ENCODE peak calls at places on chromosomes 2 and 18, in four cellular contexts. N is memory B cell, U is posterior vena cava, Y is right atrium auricular region. P is an unnamed sample.

GRCh38 chr2:112888350-112888749 is 22.6 kb upstream of the IL37 start:
- DNase-seq in Y (no peak), U (no peak), N (no peak), P (no peak)

GRCh38 chr2:43467889-43468288 is 127.9 kb downstream of the THADA start:
- DNase-seq in N (no peak), U (no peak), Y (no peak), P (no peak)

GRCh38 chr2:111116843-111117665 is 3.7 kb upstream of the BCL2L11 start:
- DNase-seq in U (peak; percentile 91), Y (peak; percentile 73), N (peak; percentile 64), P (no peak)

GRCh38 chr2:40123321-40123720 is 328.6 kb downstream of the SLC8A1 start:
- DNase-seq in Y (no peak), U (no peak), N (no peak), P (no peak)

GRCh38 chr2:59528525-59528924 is 1024.9 kb downstream of the BCL11A start:
- DNase-seq in U (no peak), N (no peak), Y (no peak), P (no peak)

GRCh38 chr18:76274470-76275289 is 220.4 kb downstream of the ZNF516 start:
- DNase-seq in U (no peak), N (no peak), Y (no peak), P (no peak)

GRCh38 chr18:11052800-11053199 is 96.6 kb downstream of the PIEZO2 start:
- DNase-seq in Y (no peak), U (no peak), N (no peak), P (no peak)

GRCh38 chr18:59180150-59180845 is 39.7 kb upstream of the GRP start:
- DNase-seq in Y (no peak), U (no peak), N (no peak), P (no peak)

GRCh38 chr2:143489135-143489534 is 359.9 kb downstream of the ARHGAP15 start:
- DNase-seq in U (no peak), N (no peak), Y (no peak), P (no peak)

GRCh38 chr2:25347205-25347815 is 5.6 kb upstream of the DNMT3A start:
- DNase-seq in N (no peak), U (no peak), Y (no peak), P (no peak)

GRCh38 chr18:47260924-47261701 is 9.7 kb upstream of the SKOR2 start:
- DNase-seq in N (no peak), Y (no peak), U (no peak), P (no peak)

GRCh38 chr2:7180641-7181370 is 263.6 kb downstream of the RNF144A start:
- DNase-seq in U (no peak), N (no peak), Y (no peak), P (no peak)

GRCh38 chr2:180443896-180444295 is 436.8 kb upstream of the CWC22 start:
- DNase-seq in Y (no peak), U (no peak), N (no peak), P (no peak)

GRCh38 chr2:54336977-54337255 is 80.9 kb upstream of the TSPYL6 start:
- DNase-seq in U (no peak), N (no peak), Y (no peak), P (no peak)

GRCh38 chr2:26652361-26653041 is 11.3 kb upstream of the CIB4 start:
- DNase-seq in N (no peak), U (peak; percentile 78), Y (no peak), P (no peak)

GRCh38 chr2:657766-658165 is 19.4 kb downstream of the TMEM18 start:
- DNase-seq in U (no peak), Y (no peak), N (no peak), P (no peak)

GRCh38 chr2:232340171-232340935 is 38.2 kb upstream of the ALPP start:
- DNase-seq in Y (no peak), N (no peak), U (peak; percentile 46), P (no peak)

GRCh38 chr18:58392336-58393000 is 236.4 kb downstream of the ALPK2 start:
- DNase-seq in Y (no peak), U (no peak), N (no peak), P (no peak)

GRCh38 chr18:46481048-46481846 is 175.8 kb downstream of the LOXHD1 start:
- DNase-seq in U (peak; percentile 56), N (peak; percentile 30), Y (no peak), P (no peak)

GRCh38 chr2:43943809-43944452 is 51.9 kb downstream of the LRPPRC start:
- DNase-seq in N (no peak), U (no peak), Y (no peak), P (no peak)

GRCh38 chr2:64784168-64785061 is 130.7 kb upstream of the SERTAD2 start:
- DNase-seq in Y (no peak), U (no peak), N (no peak), P (no peak)